ENCODE peak calls at places on chromosomes 12 and 14, in seven cellular contexts. K, Z, W, B, D, T and G are unnamed samples.
A peak's percentile ranks its signal among the peaks of the same experiment; 100 is the strongest.

GRCh38 chr12:32522322-32523221 is 123.2 kb downstream of the FGD4 start:
- DNase-seq in K (no peak), Z (peak; percentile 47), W (no peak), B (no peak), D (no peak), T (no peak), G (no peak)

GRCh38 chr12:64142382-64142781 is 79.7 kb downstream of the KICS2 start:
- DNase-seq in K (no peak), Z (no peak), W (no peak), B (no peak), D (no peak), T (no peak), G (no peak)

GRCh38 chr12:98503343-98503592 is 12.1 kb upstream of the TMPO start:
- DNase-seq in K (peak; percentile 83), Z (peak; percentile 96), W (peak; percentile 72), B (peak; percentile 86), D (peak; percentile 87), T (peak; percentile 87), G (peak; percentile 96)

GRCh38 chr14:61048640-61049039 is 67.6 kb downstream of the SLC38A6 start:
- DNase-seq in K (no peak), Z (no peak), W (no peak), B (no peak), D (no peak), T (no peak), G (peak; percentile 14)

GRCh38 chr14:56244138-56244789 is 126.1 kb downstream of the PELI2 start:
- DNase-seq in K (no peak), Z (peak; percentile 82), W (no peak), B (no peak), D (no peak), T (no peak), G (peak; percentile 29)

GRCh38 chr14:77707355-77707723 is 484 bp downstream of the ALKBH1 start:
- DNase-seq in K (no peak), Z (peak; percentile 43), W (no peak), B (no peak), D (peak; percentile 4), T (no peak), G (peak; percentile 72)

GRCh38 chr12:123034022-123034541 is 53.6 kb downstream of the ARL6IP4 start:
- DNase-seq in K (no peak), Z (no peak), W (no peak), B (no peak), D (no peak), T (no peak), G (no peak)

GRCh38 chr12:26740991-26741390 is 92.0 kb downstream of the ITPR2 start:
- DNase-seq in K (no peak), Z (no peak), W (no peak), B (no peak), D (no peak), T (no peak), G (no peak)

GRCh38 chr12:98736352-98737326 is 91.5 kb downstream of the APAF1 start:
- DNase-seq in K (no peak), Z (no peak), W (no peak), B (no peak), D (no peak), T (no peak), G (peak; percentile 36)

GRCh38 chr12:18810537-18811253 is 72.8 kb downstream of the CAPZA3 start:
- DNase-seq in K (no peak), Z (no peak), W (no peak), B (no peak), D (no peak), T (no peak), G (peak; percentile 62)

GRCh38 chr12:12684375-12685106 is 11.4 kb downstream of the GPR19 start:
- DNase-seq in K (no peak), Z (peak; percentile 44), W (no peak), B (peak; percentile 83), D (peak; percentile 67), T (peak; percentile 43), G (peak; percentile 55)

GRCh38 chr14:26855051-26855753 is 257.4 kb upstream of the NOVA1 start:
- DNase-seq in K (no peak), Z (no peak), W (no peak), B (no peak), D (no peak), T (no peak), G (peak; percentile 29)

GRCh38 chr12:16076553-16076952 is 165.4 kb downstream of the DERA start:
- DNase-seq in K (no peak), Z (peak; percentile 11), W (no peak), B (peak; percentile 23), D (peak; percentile 15), T (no peak), G (peak; percentile 14)

GRCh38 chr12:115998119-115998633 is 279.3 kb downstream of the MED13L start:
- DNase-seq in K (no peak), Z (peak; percentile 78), W (no peak), B (peak; percentile 59), D (peak; percentile 24), T (no peak), G (peak; percentile 74)

GRCh38 chr12:15208140-15208539 is 13.1 kb downstream of the RERG start:
- DNase-seq in K (no peak), Z (no peak), W (no peak), B (no peak), D (no peak), T (no peak), G (no peak)

GRCh38 chr12:53103860-53104305 is 597 bp downstream of the SOAT2 start:
- DNase-seq in K (no peak), Z (no peak), W (no peak), B (no peak), D (no peak), T (no peak), G (no peak)

GRCh38 chr14:86003998-86004397 is 474.1 kb downstream of the FLRT2 start:
- DNase-seq in K (no peak), Z (peak; percentile 3), W (no peak), B (no peak), D (no peak), T (no peak), G (peak; percentile 50)

GRCh38 chr14:64244279-64244678 is 49.9 kb downstream of the ESR2 start:
- DNase-seq in K (no peak), Z (no peak), W (no peak), B (no peak), D (no peak), T (no peak), G (no peak)

GRCh38 chr12:51689972-51690371 is 98.9 kb downstream of the SCN8A start:
- DNase-seq in K (no peak), Z (no peak), W (no peak), B (no peak), D (no peak), T (no peak), G (no peak)

GRCh38 chr14:51950007-51950406 is 39.3 kb upstream of the RTRAF start:
- DNase-seq in K (no peak), Z (no peak), W (no peak), B (no peak), D (no peak), T (no peak), G (no peak)

GRCh38 chr12:24850486-24850885 is 98.4 kb downstream of the BCAT1 start:
- DNase-seq in K (no peak), Z (no peak), W (no peak), B (no peak), D (no peak), T (no peak), G (no peak)

GRCh38 chr12:11856971-11857370 is 207.5 kb downstream of the ETV6 start:
- DNase-seq in K (no peak), Z (no peak), W (no peak), B (no peak), D (no peak), T (no peak), G (no peak)

GRCh38 chr12:54663603-54664002 is 15.4 kb upstream of the DCD start:
- DNase-seq in K (no peak), Z (no peak), W (no peak), B (no peak), D (no peak), T (no peak), G (no peak)

GRCh38 chr12:55743967-55744931 is 1.3 kb downstream of the GDF11 start:
- DNase-seq in K (no peak), Z (no peak), W (no peak), B (peak; percentile 25), D (no peak), T (no peak), G (no peak)